ENCODE peak calls at places on chromosomes 1 and 21, in six cellular contexts. A is astrocyte, H is fibroblast of lung, O is breast epithelium, Y is thyroid gland, F is ovary. Z is an unnamed sample. For H3K4me1, the result is how much of the 10 kb centered on the place peaks cover.

GRCh38 chr1:111474106-111474505 is 322 bp downstream of the C1orf162 start:
- DNase-seq in O (no peak), H (no peak), F (no peak), A (no peak), Y (no peak), Z (no peak)

GRCh38 chr1:162033445-162033844 is 9.8 kb upstream of the OLFML2B start:
- DNase-seq in H (no peak), O (no peak), F (no peak), Y (peak), A (no peak), Z (peak)

GRCh38 chr1:43506233-43506632 is 24.4 kb upstream of the PTPRF start:
- DNase-seq in O (no peak), Y (no peak), H (no peak), F (no peak), A (no peak), Z (no peak)

GRCh38 chr1:91166106-91166712 is 144.4 kb upstream of the ZNF644 start:
- DNase-seq in A (peak), Y (peak), H (peak), F (peak), O (no peak), Z (no peak)

GRCh38 chr1:54481201-54481884 is 66.7 kb upstream of the ACOT11 start:
- DNase-seq in A (no peak), O (no peak), F (no peak), Y (no peak), H (no peak), Z (no peak)

GRCh38 chr1:28415246-28415645 is 45.7 kb downstream of the PHACTR4 start:
- DNase-seq in F (no peak), Y (no peak), A (no peak), O (no peak), H (no peak), Z (no peak)

GRCh38 chr21:38795475-38795874 is 10.3 kb upstream of the ETS2 start:
- DNase-seq in H (no peak), A (no peak), F (no peak), Y (no peak), O (no peak), Z (no peak)

GRCh38 chr1:173818459-173818858 is 6.0 kb upstream of the DARS2 start:
- DNase-seq in H (no peak), A (no peak), F (no peak), O (no peak), Y (no peak), Z (no peak)

GRCh38 chr21:42679319-42679981 is 26.0 kb downstream of the PDE9A start:
- DNase-seq in F (no peak), H (no peak), Y (no peak), O (no peak), A (no peak), Z (no peak)

GRCh38 chr1:234518876-234519275 is 39.9 kb upstream of the TARBP1 start:
- DNase-seq in Y (no peak), A (no peak), F (no peak), O (no peak), H (no peak), Z (no peak)

GRCh38 chr21:34039678-34040382 is 33.5 kb upstream of the MRPS6 start:
- DNase-seq in A (no peak), F (no peak), H (no peak), O (no peak), Y (no peak), Z (no peak)

GRCh38 chr1:70071597-70071996 is 133.8 kb downstream of the LRRC40 start:
- DNase-seq in A (peak), Y (peak), H (peak), F (peak), O (no peak), Z (no peak)

GRCh38 chr1:202710070-202711025 is at the start of gene SYT2:
- DNase-seq in Y (peak), O (no peak), H (peak), F (peak), A (no peak), Z (no peak)

GRCh38 chr1:78114034-78114956 is 68.5 kb downstream of the GIPC2 start:
- DNase-seq in F (peak), H (peak), Y (peak), A (peak), O (no peak), Z (peak)

GRCh38 chr1:210764536-210764935 is 369.4 kb downstream of the KCNH1 start:
- DNase-seq in Y (no peak), A (peak), H (peak), F (no peak), O (no peak), Z (no peak)

GRCh38 chr1:201531551-201532425 is 7.1 kb upstream of the NAV1 start:
- DNase-seq in O (no peak), A (no peak), F (no peak), H (no peak), Y (no peak), Z (no peak)

GRCh38 chr1:11787804-11788436 is 17.8 kb downstream of the MTHFR start:
- DNase-seq in F (peak), H (no peak), O (no peak), Y (no peak), A (no peak), Z (no peak)

GRCh38 chr1:192866224-192866868 is 57.5 kb downstream of the RGS2 start:
- DNase-seq in A (no peak), H (no peak), O (no peak), Y (no peak), F (no peak), Z (no peak)

GRCh38 chr1:159598196-159598595 is 10.6 kb downstream of the APCS start:
- DNase-seq in H (peak), Y (no peak), O (no peak), A (peak), F (no peak), Z (no peak)

GRCh38 chr1:244367399-244368114 is 84.2 kb downstream of the ADSS2 start:
- DNase-seq in O (no peak), H (no peak), Y (no peak), F (no peak), A (no peak), Z (no peak)

GRCh38 chr1:177164380-177165068 is at the start of gene ASTN1:
- DNase-seq in O (no peak), H (peak), Y (no peak), A (no peak), F (peak), Z (peak)

GRCh38 chr1:37255111-37255795 is 219.1 kb upstream of the ZC3H12A start:
- DNase-seq in O (no peak), F (no peak), H (no peak), A (no peak), Y (peak), Z (no peak)

GRCh38 chr1:212967767-212968166 is 17.4 kb downstream of the VASH2 start:
- DNase-seq in F (no peak), A (peak), H (peak), O (no peak), Y (no peak), Z (no peak)

GRCh38 chr1:205071028-205071409 is 13.2 kb downstream of the TMEM81 start:
- DNase-seq in H (no peak), A (no peak), Y (no peak), F (no peak), O (no peak), Z (no peak)

GRCh38 chr21:46022551-46023107 is 41.1 kb downstream of the COL6A1 start:
- DNase-seq in O (no peak), H (no peak), F (peak), A (no peak), Y (no peak), Z (no peak)

GRCh38 chr1:37338658-37339057 is 135.7 kb upstream of the ZC3H12A start:
- DNase-seq in H (no peak), O (no peak), F (no peak), Y (no peak), A (no peak), Z (no peak)

GRCh38 chr1:3427711-3428704 is 26.5 kb upstream of the ARHGEF16 start:
- DNase-seq in Y (no peak), F (no peak), A (no peak), O (no peak), H (no peak), Z (peak)

GRCh38 chr21:45590246-45590725 is 48.0 kb upstream of the SLC19A1 start:
- DNase-seq in O (peak), A (no peak), Y (no peak), F (peak), H (peak), Z (peak)

GRCh38 chr1:210407207-210407886 is 78.6 kb downstream of the HHAT start:
- DNase-seq in O (peak), Y (peak), H (peak), F (peak), A (no peak), Z (peak)

GRCh38 chr1:163697137-163697536 is 375.4 kb downstream of the NUF2 start:
- DNase-seq in A (no peak), F (no peak), O (no peak), Y (no peak), H (no peak), Z (no peak)

GRCh38 chr1:110428961-110429360 is 21.5 kb upstream of the LAMTOR5 start:
- DNase-seq in F (no peak), O (no peak), H (no peak), A (no peak), Y (no peak), Z (no peak)

GRCh38 chr1:32896451-32896850 is 4.7 kb downstream of the TMEM54 start:
- DNase-seq in O (no peak), Y (no peak), F (no peak), A (no peak), H (no peak), Z (no peak)

GRCh38 chr1:94989398-94989797 is 62.5 kb upstream of the CNN3 start:
- DNase-seq in F (no peak), A (no peak), O (no peak), H (no peak), Y (peak), Z (peak)

GRCh38 chr1:198155253-198155652 is 1.5 kb upstream of the NEK7 start:
- DNase-seq in A (peak), Y (no peak), H (peak), F (no peak), O (no peak), Z (no peak)

GRCh38 chr1:147723691-147724323 is 36.6 kb downstream of the GJA5 start:
- DNase-seq in Y (peak), A (no peak), F (no peak), O (no peak), H (peak), Z (peak)

GRCh38 chr1:182599339-182599738 is 4.8 kb downstream of the RGS16 start:
- DNase-seq in F (no peak), A (no peak), O (no peak), Y (no peak), H (no peak), Z (no peak)
- TF ChIP-seq CTCF in F (no peak), A (no peak), O (no peak), Y (no peak), H (peak), Z (peak)

DNA sequence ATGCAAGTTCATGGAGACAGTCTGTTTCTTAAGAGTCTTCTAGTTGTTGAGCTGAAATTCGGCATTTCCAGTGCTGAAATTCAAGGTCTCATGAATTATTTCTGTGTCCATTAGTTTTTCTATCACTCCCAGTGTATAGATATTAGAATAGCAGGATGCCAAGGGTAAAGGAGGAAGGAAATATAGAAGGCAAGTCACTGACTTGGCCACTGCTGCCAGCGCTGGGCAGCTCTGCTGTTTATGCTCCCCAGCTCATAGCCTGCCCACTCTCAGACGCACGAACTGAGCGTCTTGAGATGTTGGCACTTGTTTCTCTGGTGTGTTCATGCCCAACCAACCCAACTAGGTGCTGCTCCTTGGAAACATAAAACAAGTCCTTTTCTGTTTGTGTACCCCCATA is 110.1 kb downstream of the SLC45A1 start:
- DNase-seq in H (no peak), F (no peak), Y (peak), A (no peak), O (no peak), Z (peak)
- H3K4me1 ChIP-seq in H (under half), F (under half), Y (under half), A (under half), O (under half), Z (half or more)

DNA sequence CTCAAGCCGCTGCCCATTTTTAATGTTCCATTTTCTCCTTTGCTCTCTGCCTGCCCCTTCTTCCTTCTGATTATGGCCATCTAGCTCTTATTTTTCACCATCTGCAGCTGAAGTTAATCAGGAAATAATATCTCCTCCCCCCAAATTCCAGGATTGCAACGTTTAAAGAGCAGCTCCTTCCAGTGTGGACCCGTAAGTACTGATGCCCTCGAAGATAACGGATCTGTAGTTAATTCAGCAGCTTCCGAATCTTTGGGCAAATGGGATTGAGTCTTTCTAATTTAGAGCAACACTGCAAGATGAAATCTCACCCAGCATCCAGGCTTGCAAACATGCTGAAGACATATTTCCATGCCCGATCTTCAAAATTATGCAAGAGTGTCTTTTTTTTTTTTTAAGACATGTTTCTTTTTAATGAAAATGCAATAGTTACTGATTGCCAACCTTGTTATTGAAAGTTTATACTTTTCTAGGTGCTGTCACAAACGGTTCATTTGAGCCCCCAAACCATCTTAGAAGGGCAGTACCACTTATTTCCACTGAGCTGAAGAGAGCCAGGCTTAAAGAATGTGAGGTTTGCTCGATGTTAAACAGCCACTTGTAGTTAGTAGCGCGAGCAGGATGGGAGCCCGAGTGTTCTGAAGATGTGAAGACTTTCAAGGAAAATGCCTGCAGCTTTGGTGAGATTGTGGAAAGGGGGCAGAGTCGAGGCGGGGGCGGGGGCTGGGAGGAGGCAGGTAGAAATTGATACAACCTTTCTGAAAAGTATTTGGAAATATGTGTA is 10.9 kb upstream of the RCAN3 start:
- DNase-seq in A (no peak), H (no peak), Y (peak), F (no peak), O (no peak), Z (no peak)
- TF ChIP-seq CTCF in A (no peak), H (no peak), Y (peak), F (no peak), O (no peak), Z (no peak)

GRCh38 chr1:151542710-151543129 is 2.6 kb downstream of the TUFT1 start:
- DNase-seq in F (no peak), H (peak), Y (no peak), O (no peak), A (peak), Z (no peak)
- H3K4me1 ChIP-seq in F (under half), H (under half), Y (under half), O (under half), A (under half), Z (under half)

GRCh38 chr1:235866207-235866912 is at the start of gene LYST:
- DNase-seq in F (no peak), O (no peak), A (no peak), H (peak), Y (peak), Z (peak)
- TF ChIP-seq CTCF in F (peak), O (peak), A (peak), H (no peak), Y (peak), Z (peak)

GRCh38 chr1:64515427-64515826 is 45.5 kb downstream of the CACHD1 start:
- DNase-seq in Y (peak), O (no peak), F (peak), A (peak), H (peak), Z (peak)
- H3K4me1 ChIP-seq in Y (half or more), O (under half), F (under half), A (under half), H (under half), Z (under half)

GRCh38 chr1:42399315-42400100 is 18.9 kb downstream of the RIMKLA start:
- DNase-seq in Y (no peak), A (no peak), H (no peak), O (no peak), F (no peak), Z (no peak)

DNA sequence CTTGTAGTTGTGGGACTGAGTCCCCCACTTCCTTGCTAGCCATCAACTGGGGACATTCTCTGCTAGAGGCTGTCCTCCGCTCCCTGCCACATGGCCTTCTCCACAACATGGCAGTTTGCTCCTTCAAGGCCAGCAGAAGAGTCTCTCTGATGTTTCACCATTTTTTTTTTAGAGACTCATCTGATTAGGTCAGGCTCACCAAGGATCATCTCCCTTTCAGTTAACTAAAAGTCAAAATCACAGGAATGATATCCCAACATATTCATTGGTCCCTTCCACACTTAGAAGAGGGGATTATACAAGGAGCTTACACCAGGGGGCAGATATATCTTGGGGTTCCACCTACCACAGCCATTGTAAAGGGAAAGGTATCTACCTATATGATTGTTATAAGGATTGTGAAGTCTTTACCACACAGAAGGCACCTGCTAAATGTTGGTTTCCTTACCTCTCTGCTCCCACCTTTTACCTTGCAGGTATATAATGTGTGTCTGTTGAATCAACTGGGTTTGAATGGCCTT is 23.3 kb downstream of the RIMKLA start:
- DNase-seq in H (no peak), O (no peak), A (no peak), F (no peak), Y (no peak), Z (no peak)
- TF ChIP-seq CTCF in H (peak), O (no peak), A (no peak), F (no peak), Y (no peak), Z (peak)

GRCh38 chr1:218430346-218430745 is 85.2 kb downstream of the TGFB2 start:
- DNase-seq in A (no peak), O (no peak), Y (no peak), H (no peak), F (no peak), Z (no peak)

GRCh38 chr1:218433744-218434143 is 88.6 kb downstream of the TGFB2 start:
- DNase-seq in F (no peak), H (peak), O (no peak), A (peak), Y (no peak), Z (no peak)

GRCh38 chr1:218429301-218429700 is 84.2 kb downstream of the TGFB2 start:
- DNase-seq in H (peak), A (peak), F (no peak), O (no peak), Y (no peak), Z (no peak)

GRCh38 chr1:218431476-218431875 is 86.3 kb downstream of the TGFB2 start:
- DNase-seq in Y (no peak), O (no peak), A (no peak), H (no peak), F (no peak), Z (no peak)

DNA sequence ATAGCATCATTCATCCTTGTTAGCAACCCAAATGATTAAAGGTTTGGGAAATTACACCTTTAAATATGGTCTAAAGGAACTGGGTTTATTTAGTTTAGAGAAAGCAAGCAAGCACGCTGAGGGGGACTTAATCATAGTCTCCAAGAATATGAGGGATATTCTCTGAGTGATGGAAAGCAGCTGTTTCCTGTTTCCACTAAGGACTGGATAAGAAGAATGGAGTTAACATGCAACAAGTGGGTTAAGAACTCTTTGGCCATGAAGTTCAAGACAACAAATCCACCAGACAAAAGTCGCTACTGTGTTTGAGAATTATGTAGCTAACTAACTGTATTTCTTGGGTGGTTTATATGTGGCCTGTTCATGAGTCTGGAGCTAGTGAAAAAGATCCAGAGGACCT is 85.7 kb downstream of the TGFB2 start:
- DNase-seq in O (no peak), H (peak), Y (no peak), A (peak), F (no peak), Z (no peak)
- H3K4me1 ChIP-seq in O (under half), H (under half), Y (under half), A (under half), F (under half), Z (under half)